ENCODE peak calls at places on chromosomes 1 and 21, in five cellular contexts. G is heart left ventricle; V is left cardiac atrium; W is activated T-cell treated with anti-CD3 and anti-CD28 coated beads for 1 hour; C is stimulated activated CD8-positive, alpha-beta memory T cell treated with anti-CD3 and anti-CD28 coated beads, Interleukin-4, amount 100 ng/mL, for 24 hours. S is an unnamed sample.

GRCh38 chr1:7120863-7121621 is 335.8 kb downstream of the CAMTA1 start:
- DNase-seq in G (no peak), V (no peak), W (no peak), C (no peak), S (no peak)

GRCh38 chr1:218459450-218459849 is 114.3 kb downstream of the TGFB2 start:
- DNase-seq in G (peak; percentile 66), V (peak; percentile 71), W (no peak), C (no peak), S (no peak)

GRCh38 chr1:53186533-53186932 is 10.1 kb upstream of the CPT2 start:
- DNase-seq in G (no peak), V (no peak), W (no peak), C (no peak), S (no peak)

GRCh38 chr1:7993593-7994479 is 32.3 kb downstream of the ERRFI1 start:
- DNase-seq in G (no peak), V (no peak), W (no peak), C (no peak), S (no peak)

GRCh38 chr1:168613689-168614655 is 37.6 kb downstream of the XCL1 start:
- DNase-seq in G (peak; percentile 66), V (peak; percentile 44), W (no peak), C (no peak), S (no peak)

GRCh38 chr1:203669739-203670138 is 43.1 kb downstream of the ATP2B4 start:
- DNase-seq in G (no peak), V (no peak), W (no peak), C (no peak), S (no peak)

GRCh38 chr1:14924455-14925325 is 228.9 kb upstream of the TMEM51 start:
- DNase-seq in G (peak; percentile 63), V (peak; percentile 53), W (no peak), C (no peak), S (no peak)

GRCh38 chr1:109312246-109312645 is 5.4 kb upstream of the MYBPHL start:
- DNase-seq in G (no peak), V (no peak), W (no peak), C (no peak), S (no peak)

GRCh38 chr1:218673170-218673569 is 328.0 kb downstream of the TGFB2 start:
- DNase-seq in G (no peak), V (no peak), W (no peak), C (no peak), S (no peak)

GRCh38 chr1:94258873-94259331 is 21.5 kb upstream of the ARHGAP29 start:
- DNase-seq in G (peak; percentile 22), V (peak; percentile 71), W (no peak), C (no peak), S (no peak)

GRCh38 chr1:43552813-43553212 is 22.1 kb downstream of the PTPRF start:
- DNase-seq in G (peak; percentile 54), V (peak; percentile 54), W (no peak), C (no peak), S (no peak)

GRCh38 chr1:242670019-242670418 is 145.5 kb upstream of the PLD5 start:
- DNase-seq in G (no peak), V (no peak), W (no peak), C (no peak), S (no peak)

GRCh38 chr1:70633004-70633403 is 221.9 kb downstream of the CTH start:
- DNase-seq in G (no peak), V (no peak), W (no peak), C (no peak), S (no peak)

GRCh38 chr1:6732942-6733341 is 31.3 kb upstream of the DNAJC11 start:
- DNase-seq in G (no peak), V (no peak), W (no peak), C (no peak), S (no peak)

GRCh38 chr1:28775121-28775942 is 36.6 kb upstream of the OPRD1 start:
- DNase-seq in G (peak; percentile 79), V (peak; percentile 84), W (peak; percentile 41), C (peak; percentile 44), S (peak; percentile 53)

GRCh38 chr1:98177751-98178150 is 256.9 kb upstream of the DPYD start:
- DNase-seq in G (no peak), V (no peak), W (no peak), C (no peak), S (no peak)

GRCh38 chr1:6100801-6101783 is 55.4 kb downstream of the KCNAB2 start:
- DNase-seq in G (no peak), V (no peak), W (no peak), C (no peak), S (no peak)

GRCh38 chr1:106956721-106957120 is 99.8 kb upstream of the PRMT6 start:
- DNase-seq in G (no peak), V (no peak), W (no peak), C (no peak), S (no peak)

GRCh38 chr1:33623811-33624210 is 151.4 kb downstream of the ZSCAN20 start:
- DNase-seq in G (no peak), V (no peak), W (no peak), C (no peak), S (no peak)

GRCh38 chr1:223207293-223208066 is 64.4 kb upstream of the TLR5 start:
- DNase-seq in G (peak; percentile 37), V (no peak), W (no peak), C (no peak), S (no peak)

GRCh38 chr1:15452866-15453571 is 3.5 kb upstream of the CELA2A start:
- DNase-seq in G (no peak), V (no peak), W (no peak), C (no peak), S (no peak)

GRCh38 chr21:17189963-17190362 is 322.9 kb upstream of the CXADR start:
- DNase-seq in G (no peak), V (no peak), W (no peak), C (no peak), S (no peak)

GRCh38 chr1:38084700-38085099 is 38.1 kb upstream of the POU3F1 start:
- DNase-seq in G (peak; percentile 49), V (no peak), W (no peak), C (no peak), S (no peak)

GRCh38 chr1:186055846-186056245 is 319.2 kb downstream of the TPR start:
- DNase-seq in G (no peak), V (no peak), W (no peak), C (no peak), S (no peak)

GRCh38 chr1:36771222-36771621 is 263.1 kb downstream of the GRIK3 start:
- DNase-seq in G (no peak), V (no peak), W (no peak), C (no peak), S (no peak)